ENCODE peak calls at places on chromosomes 3 and 15, in seven cellular contexts. P is HCT116, T is RCC 7860, W is NCI-H1048, S is GM13976, X is OCI-LY7, J is left ventricle myocardium inferior. N is an unnamed sample.
A peak's percentile ranks its signal among the peaks of the same experiment; 100 is the strongest.

GRCh38 chr15:70375006-70375409 is 277.3 kb upstream of the TLE3 start:
- DNase-seq in J (no peak), T (peak; percentile 69), X (no peak), W (no peak), S (no peak), P (no peak), N (no peak)

GRCh38 chr3:119469378-119470189 is 821 bp downstream of the POGLUT1 start:
- DNase-seq in X (peak; percentile 50), S (peak; percentile 38), J (no peak), W (no peak), P (no peak), T (peak; percentile 11), N (no peak)

GRCh38 chr3:143302638-143303171 is 183.1 kb downstream of the CHST2 start:
- DNase-seq in P (no peak), W (no peak), X (no peak), S (no peak), J (peak; percentile 58), T (peak; percentile 89), N (no peak)

GRCh38 chr3:72341943-72342342 is 506.3 kb downstream of the SHQ1 start:
- DNase-seq in S (no peak), P (no peak), J (no peak), W (no peak), T (no peak), X (no peak), N (no peak)

GRCh38 chr3:38168988-38169363 is 3.6 kb downstream of the OXSR1 start:
- DNase-seq in J (no peak), W (no peak), S (no peak), X (no peak), T (no peak), P (no peak), N (no peak)

GRCh38 chr3:171320721-171321120 is 139.5 kb downstream of the TNIK start:
- DNase-seq in W (no peak), P (no peak), S (no peak), J (no peak), T (no peak), X (no peak), N (no peak)

GRCh38 chr3:138256022-138256421 is 68.9 kb downstream of the ARMC8 start:
- DNase-seq in T (peak; percentile 26), P (no peak), X (no peak), J (no peak), S (no peak), W (no peak), N (no peak)

GRCh38 chr3:82196645-82197044 is 435.2 kb upstream of the GBE1 start:
- DNase-seq in T (no peak), S (no peak), P (no peak), W (no peak), X (no peak), J (no peak), N (no peak)

GRCh38 chr3:25448750-25449684 is 21.0 kb downstream of the RARB start:
- DNase-seq in X (no peak), P (no peak), J (peak; percentile 92), T (peak; percentile 29), S (no peak), W (no peak), N (no peak)

GRCh38 chr3:28590851-28591250 is 242.2 kb upstream of the AZI2 start:
- DNase-seq in P (no peak), J (no peak), T (no peak), S (no peak), X (no peak), W (no peak), N (no peak)

GRCh38 chr15:25739687-25740121 is 123.4 kb downstream of the ATP10A start:
- DNase-seq in P (no peak), J (no peak), T (peak; percentile 20), S (no peak), W (no peak), X (peak; percentile 72), N (no peak)

GRCh38 chr3:194423317-194423716 is 24.3 kb upstream of the GP5 start:
- DNase-seq in T (no peak), P (no peak), J (no peak), S (no peak), X (no peak), W (no peak), N (no peak)

GRCh38 chr3:195162033-195162669 is 108.8 kb downstream of the XXYLT1 start:
- DNase-seq in T (no peak), S (peak; percentile 63), P (no peak), W (no peak), J (no peak), X (peak; percentile 64), N (peak; percentile 47)

GRCh38 chr15:88612186-88612796 is 8.8 kb upstream of the AEN start:
- DNase-seq in S (peak; percentile 6), W (no peak), X (no peak), T (no peak), J (no peak), P (no peak), N (no peak)

GRCh38 chr3:133377396-133377795 is 22.5 kb upstream of the BFSP2 start:
- DNase-seq in J (no peak), S (no peak), P (no peak), T (peak; percentile 15), X (peak; percentile 48), W (peak; percentile 4), N (no peak)

GRCh38 chr3:173045770-173046382 is 95.2 kb downstream of the SPATA16 start:
- DNase-seq in T (no peak), W (no peak), J (no peak), X (no peak), P (no peak), S (no peak), N (no peak)

GRCh38 chr3:113063126-113063894 is 72.5 kb downstream of the GTPBP8 start:
- DNase-seq in W (no peak), J (no peak), P (no peak), T (no peak), X (no peak), S (no peak), N (no peak)

GRCh38 chr3:129549006-129549800 is 6.2 kb downstream of the H1-8 start:
- DNase-seq in T (no peak), J (no peak), S (no peak), W (no peak), P (no peak), X (no peak), N (no peak)

GRCh38 chr15:37105795-37106333 is 5.5 kb upstream of the MEIS2 start:
- DNase-seq in T (no peak), S (no peak), W (no peak), X (no peak), J (no peak), P (no peak), N (no peak)

GRCh38 chr15:66834863-66835557 is 133.0 kb downstream of the SMAD6 start:
- DNase-seq in T (no peak), P (no peak), J (no peak), S (no peak), W (no peak), X (no peak), N (no peak)

GRCh38 chr3:16486951-16487480 is 26.5 kb downstream of the RFTN1 start:
- DNase-seq in P (no peak), S (no peak), T (no peak), W (no peak), J (no peak), X (no peak), N (no peak)

GRCh38 chr15:35705885-35706590 is 160.1 kb upstream of the DPH6 start:
- DNase-seq in J (peak; percentile 17), W (no peak), T (no peak), X (no peak), P (no peak), S (no peak), N (no peak)

GRCh38 chr3:65595222-65595996 is 443.3 kb downstream of the MAGI1 start:
- DNase-seq in T (no peak), P (no peak), X (no peak), J (no peak), S (no peak), W (no peak), N (no peak)

GRCh38 chr15:40069178-40070165 is 30.5 kb upstream of the SRP14 start:
- DNase-seq in S (peak; percentile 87), W (peak; percentile 38), P (peak; percentile 73), X (peak; percentile 73), T (peak; percentile 95), J (peak; percentile 93), N (peak; percentile 78)

GRCh38 chr3:197495999-197496745 is 59.6 kb downstream of the BDH1 start:
- DNase-seq in W (no peak), S (no peak), X (no peak), P (no peak), T (no peak), J (no peak), N (no peak)

GRCh38 chr15:58934521-58934920 is 1.0 kb upstream of the SLTM start:
- DNase-seq in T (peak; percentile 39), P (peak; percentile 4), X (peak; percentile 4), S (no peak), W (no peak), J (no peak), N (no peak)

GRCh38 chr3:32577621-32578556 is 7.2 kb upstream of the DYNC1LI1 start:
- DNase-seq in X (peak; percentile 58), S (peak; percentile 68), T (no peak), P (no peak), J (no peak), W (no peak), N (peak; percentile 34)

N was measured in GM12892.